ENCODE peak calls at places on chromosome 2, in eight cellular contexts. One of them, this sample, is unnamed.

GRCh38 chr2:191864623-191865521 is 18.0 kb upstream of the CAVIN2 start:
- DNase-seq in iPS-NIHi11: no peak
- DNase-seq in mammary epithelial cell: peak
- DNase-seq in activated T-cell treated with anti-CD3 and anti-CD28 coated beads for 1 hour: no peak
- DNase-seq in stimulated activated CD4-positive, alpha-beta T cell treated with anti-CD3 and anti-CD28 coated beads, Interleukin-12 subunit alpha, Interleukin-12 subunit beta, amount 100 ng/mL, for 4 hours: no peak
- DNase-seq in endothelial cell: no peak
- DNase-seq in neuronal stem cell: no peak
- DNase-seq in ELR: peak
- DNase-seq in this sample: no peak

GRCh38 chr2:112465373-112465772 is 16.6 kb upstream of the TTL start:
- DNase-seq in iPS-NIHi11: peak
- DNase-seq in mammary epithelial cell: no peak
- DNase-seq in activated T-cell treated with anti-CD3 and anti-CD28 coated beads for 1 hour: no peak
- DNase-seq in stimulated activated CD4-positive, alpha-beta T cell treated with anti-CD3 and anti-CD28 coated beads, Interleukin-12 subunit alpha, Interleukin-12 subunit beta, amount 100 ng/mL, for 4 hours: no peak
- DNase-seq in endothelial cell: no peak
- DNase-seq in neuronal stem cell: no peak
- DNase-seq in ELR: peak
- DNase-seq in this sample: no peak

GRCh38 chr2:43616967-43617366 is 20.1 kb upstream of the PLEKHH2 start:
- DNase-seq in iPS-NIHi11: no peak
- DNase-seq in mammary epithelial cell: no peak
- DNase-seq in activated T-cell treated with anti-CD3 and anti-CD28 coated beads for 1 hour: no peak
- DNase-seq in stimulated activated CD4-positive, alpha-beta T cell treated with anti-CD3 and anti-CD28 coated beads, Interleukin-12 subunit alpha, Interleukin-12 subunit beta, amount 100 ng/mL, for 4 hours: no peak
- DNase-seq in endothelial cell: no peak
- DNase-seq in neuronal stem cell: no peak
- DNase-seq in ELR: no peak
- DNase-seq in this sample: no peak

GRCh38 chr2:235749121-235749780 is 255.4 kb downstream of the AGAP1 start:
- DNase-seq in iPS-NIHi11: no peak
- DNase-seq in mammary epithelial cell: no peak
- DNase-seq in activated T-cell treated with anti-CD3 and anti-CD28 coated beads for 1 hour: no peak
- DNase-seq in stimulated activated CD4-positive, alpha-beta T cell treated with anti-CD3 and anti-CD28 coated beads, Interleukin-12 subunit alpha, Interleukin-12 subunit beta, amount 100 ng/mL, for 4 hours: no peak
- DNase-seq in endothelial cell: no peak
- DNase-seq in neuronal stem cell: no peak
- DNase-seq in ELR: no peak
- DNase-seq in this sample: no peak

GRCh38 chr2:31729442-31730092 is 148.8 kb upstream of the SRD5A2 start:
- DNase-seq in iPS-NIHi11: peak
- DNase-seq in mammary epithelial cell: peak
- DNase-seq in activated T-cell treated with anti-CD3 and anti-CD28 coated beads for 1 hour: no peak
- DNase-seq in stimulated activated CD4-positive, alpha-beta T cell treated with anti-CD3 and anti-CD28 coated beads, Interleukin-12 subunit alpha, Interleukin-12 subunit beta, amount 100 ng/mL, for 4 hours: no peak
- DNase-seq in endothelial cell: no peak
- DNase-seq in neuronal stem cell: no peak
- DNase-seq in ELR: peak
- DNase-seq in this sample: no peak

GRCh38 chr2:182170341-182170740 is 184.7 kb downstream of the PPP1R1C start:
- DNase-seq in iPS-NIHi11: no peak
- DNase-seq in mammary epithelial cell: no peak
- DNase-seq in activated T-cell treated with anti-CD3 and anti-CD28 coated beads for 1 hour: no peak
- DNase-seq in stimulated activated CD4-positive, alpha-beta T cell treated with anti-CD3 and anti-CD28 coated beads, Interleukin-12 subunit alpha, Interleukin-12 subunit beta, amount 100 ng/mL, for 4 hours: no peak
- DNase-seq in endothelial cell: no peak
- DNase-seq in neuronal stem cell: no peak
- DNase-seq in ELR: no peak
- DNase-seq in this sample: no peak

GRCh38 chr2:62435720-62436119 is 70.3 kb downstream of the TMEM17 start:
- DNase-seq in iPS-NIHi11: no peak
- DNase-seq in mammary epithelial cell: no peak
- DNase-seq in activated T-cell treated with anti-CD3 and anti-CD28 coated beads for 1 hour: no peak
- DNase-seq in stimulated activated CD4-positive, alpha-beta T cell treated with anti-CD3 and anti-CD28 coated beads, Interleukin-12 subunit alpha, Interleukin-12 subunit beta, amount 100 ng/mL, for 4 hours: no peak
- DNase-seq in endothelial cell: no peak
- DNase-seq in neuronal stem cell: no peak
- DNase-seq in ELR: no peak
- DNase-seq in this sample: no peak

GRCh38 chr2:224284134-224284946 is 117.6 kb downstream of the FAM124B start:
- DNase-seq in iPS-NIHi11: peak
- DNase-seq in mammary epithelial cell: peak
- DNase-seq in activated T-cell treated with anti-CD3 and anti-CD28 coated beads for 1 hour: no peak
- DNase-seq in stimulated activated CD4-positive, alpha-beta T cell treated with anti-CD3 and anti-CD28 coated beads, Interleukin-12 subunit alpha, Interleukin-12 subunit beta, amount 100 ng/mL, for 4 hours: no peak
- DNase-seq in endothelial cell: no peak
- DNase-seq in neuronal stem cell: peak
- DNase-seq in ELR: peak
- DNase-seq in this sample: peak

GRCh38 chr2:208025814-208026184 is 472 bp upstream of the PLEKHM3 start:
- DNase-seq in iPS-NIHi11: peak
- DNase-seq in mammary epithelial cell: no peak
- DNase-seq in activated T-cell treated with anti-CD3 and anti-CD28 coated beads for 1 hour: no peak
- DNase-seq in stimulated activated CD4-positive, alpha-beta T cell treated with anti-CD3 and anti-CD28 coated beads, Interleukin-12 subunit alpha, Interleukin-12 subunit beta, amount 100 ng/mL, for 4 hours: peak
- DNase-seq in endothelial cell: no peak
- DNase-seq in neuronal stem cell: no peak
- DNase-seq in ELR: no peak
- DNase-seq in this sample: no peak